ENCODE peak calls at places on chromosome 20, in eight cellular contexts. One of them, this sample, is unnamed.

GRCh38 chr20:7272512-7272911 is 505.0 kb downstream of the BMP2 start:
- DNase-seq in coronary artery: no peak
- DNase-seq in astrocyte of the spinal cord: peak; percentile 21
- DNase-seq in body of pancreas: no peak
- DNase-seq in GM12865: no peak
- DNase-seq in bronchial epithelial cell: peak; percentile 13
- DNase-seq in CD4-positive, alpha-beta memory T cell: no peak
- DNase-seq in fibroblast of villous mesenchyme: peak; percentile 10
- DNase-seq in this sample: no peak

GRCh38 chr20:43507150-43508080 is at the start of gene L3MBTL1:
- DNase-seq in CD4-positive, alpha-beta memory T cell: no peak
- DNase-seq in bronchial epithelial cell: peak; percentile 49
- DNase-seq in GM12865: peak; percentile 31
- DNase-seq in astrocyte of the spinal cord: peak; percentile 32
- DNase-seq in coronary artery: no peak
- DNase-seq in body of pancreas: peak; percentile 58
- DNase-seq in fibroblast of villous mesenchyme: peak; percentile 33
- DNase-seq in this sample: no peak

GRCh38 chr20:9517297-9518134 is 3.1 kb downstream of the LAMP5 start:
- DNase-seq in bronchial epithelial cell: no peak
- DNase-seq in body of pancreas: no peak
- DNase-seq in astrocyte of the spinal cord: no peak
- DNase-seq in fibroblast of villous mesenchyme: no peak
- DNase-seq in coronary artery: no peak
- DNase-seq in GM12865: no peak
- DNase-seq in CD4-positive, alpha-beta memory T cell: no peak
- DNase-seq in this sample: no peak

GRCh38 chr20:21575167-21575566 is 61.3 kb upstream of the NKX2-2 start:
- DNase-seq in fibroblast of villous mesenchyme: no peak
- DNase-seq in CD4-positive, alpha-beta memory T cell: no peak
- DNase-seq in astrocyte of the spinal cord: no peak
- DNase-seq in GM12865: no peak
- DNase-seq in body of pancreas: no peak
- DNase-seq in bronchial epithelial cell: no peak
- DNase-seq in coronary artery: no peak
- DNase-seq in this sample: no peak

GRCh38 chr20:45010399-45010828 is 44.1 kb downstream of the STK4 start:
- DNase-seq in CD4-positive, alpha-beta memory T cell: no peak
- DNase-seq in body of pancreas: no peak
- DNase-seq in GM12865: no peak
- DNase-seq in bronchial epithelial cell: peak; percentile 70
- DNase-seq in coronary artery: no peak
- DNase-seq in fibroblast of villous mesenchyme: peak; percentile 54
- DNase-seq in astrocyte of the spinal cord: peak; percentile 30
- DNase-seq in this sample: no peak

GRCh38 chr20:63176448-63177133 is 39.3 kb downstream of the YTHDF1 start:
- DNase-seq in fibroblast of villous mesenchyme: no peak
- DNase-seq in body of pancreas: no peak
- DNase-seq in astrocyte of the spinal cord: no peak
- DNase-seq in coronary artery: no peak
- DNase-seq in CD4-positive, alpha-beta memory T cell: no peak
- DNase-seq in GM12865: no peak
- DNase-seq in bronchial epithelial cell: no peak
- DNase-seq in this sample: no peak

GRCh38 chr20:24163501-24163900 is 174.9 kb upstream of the GGTLC1 start:
- DNase-seq in bronchial epithelial cell: peak; percentile 63
- DNase-seq in body of pancreas: no peak
- DNase-seq in CD4-positive, alpha-beta memory T cell: no peak
- DNase-seq in fibroblast of villous mesenchyme: no peak
- DNase-seq in GM12865: no peak
- DNase-seq in astrocyte of the spinal cord: peak; percentile 10
- DNase-seq in coronary artery: no peak
- DNase-seq in this sample: no peak

GRCh38 chr20:10466325-10466724 is 31.2 kb downstream of the SLX4IP start:
- DNase-seq in fibroblast of villous mesenchyme: no peak
- DNase-seq in GM12865: no peak
- DNase-seq in CD4-positive, alpha-beta memory T cell: no peak
- DNase-seq in astrocyte of the spinal cord: peak; percentile 26
- DNase-seq in coronary artery: no peak
- DNase-seq in body of pancreas: no peak
- DNase-seq in bronchial epithelial cell: no peak
- DNase-seq in this sample: no peak

GRCh38 chr20:40670251-40670650 is 18.8 kb downstream of the MAFB start:
- DNase-seq in fibroblast of villous mesenchyme: no peak
- DNase-seq in astrocyte of the spinal cord: no peak
- DNase-seq in CD4-positive, alpha-beta memory T cell: no peak
- DNase-seq in bronchial epithelial cell: no peak
- DNase-seq in coronary artery: no peak
- DNase-seq in body of pancreas: no peak
- DNase-seq in GM12865: no peak
- DNase-seq in this sample: no peak

GRCh38 chr20:19012671-19013070 is 199.1 kb downstream of the SCP2D1 start:
- DNase-seq in body of pancreas: no peak
- DNase-seq in coronary artery: peak; percentile 57
- DNase-seq in CD4-positive, alpha-beta memory T cell: no peak
- DNase-seq in bronchial epithelial cell: peak; percentile 7
- DNase-seq in GM12865: no peak
- DNase-seq in fibroblast of villous mesenchyme: peak; percentile 24
- DNase-seq in astrocyte of the spinal cord: no peak
- DNase-seq in this sample: no peak

GRCh38 chr20:51077601-51078000 is 54.7 kb upstream of the KCNG1 start:
- DNase-seq in body of pancreas: no peak
- DNase-seq in CD4-positive, alpha-beta memory T cell: no peak
- DNase-seq in coronary artery: no peak
- DNase-seq in fibroblast of villous mesenchyme: no peak
- DNase-seq in bronchial epithelial cell: no peak
- DNase-seq in astrocyte of the spinal cord: no peak
- DNase-seq in GM12865: no peak
- DNase-seq in this sample: no peak

GRCh38 chr20:3248993-3249347 is 10.0 kb upstream of the SLC4A11 start:
- DNase-seq in astrocyte of the spinal cord: no peak
- DNase-seq in bronchial epithelial cell: no peak
- DNase-seq in fibroblast of villous mesenchyme: no peak
- DNase-seq in body of pancreas: no peak
- DNase-seq in CD4-positive, alpha-beta memory T cell: no peak
- DNase-seq in coronary artery: no peak
- DNase-seq in GM12865: no peak
- DNase-seq in this sample: no peak
- H3K4me3 ChIP-seq in astrocyte of the spinal cord: peak overlapping the region; percentile 20
- H3K4me3 ChIP-seq in bronchial epithelial cell: no peak overlapping the region
- H3K4me3 ChIP-seq in fibroblast of villous mesenchyme: peak overlapping the region; percentile 42
- H3K4me3 ChIP-seq in body of pancreas: no peak overlapping the region
- H3K4me3 ChIP-seq in CD4-positive, alpha-beta memory T cell: no peak overlapping the region
- H3K4me3 ChIP-seq in coronary artery: peak overlapping the region; percentile 56
- H3K4me3 ChIP-seq in GM12865: no peak overlapping the region
- H3K4me3 ChIP-seq in this sample: no peak overlapping the region

DNA sequence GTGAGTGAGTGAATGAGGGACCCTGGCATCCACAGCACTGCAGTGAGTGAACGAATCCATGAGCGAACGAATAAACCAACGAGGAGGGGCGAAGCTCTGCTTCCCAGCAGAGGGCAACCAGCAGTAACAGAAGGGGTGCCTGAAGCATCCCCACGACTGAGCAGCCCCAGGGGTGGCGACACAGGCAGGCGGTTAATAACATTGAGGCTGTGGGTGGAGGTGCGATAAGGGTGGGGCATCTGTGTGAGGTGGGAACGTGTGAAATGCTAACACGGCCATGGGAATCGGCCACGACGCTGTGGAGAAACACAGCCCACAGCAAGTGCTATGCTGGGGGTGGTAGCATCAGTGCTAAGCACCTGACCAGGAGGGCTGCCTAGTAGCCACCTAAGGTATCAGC is 75.9 kb downstream of the TAF4 start:
- DNase-seq in coronary artery: no peak
- DNase-seq in GM12865: no peak
- DNase-seq in body of pancreas: no peak
- DNase-seq in fibroblast of villous mesenchyme: no peak
- DNase-seq in CD4-positive, alpha-beta memory T cell: no peak
- DNase-seq in bronchial epithelial cell: no peak
- DNase-seq in astrocyte of the spinal cord: no peak
- DNase-seq in this sample: no peak
- H3K4me3 ChIP-seq in coronary artery: no peak overlapping the region
- H3K4me3 ChIP-seq in GM12865: no peak overlapping the region
- H3K4me3 ChIP-seq in body of pancreas: no peak overlapping the region
- H3K4me3 ChIP-seq in fibroblast of villous mesenchyme: no peak overlapping the region
- H3K4me3 ChIP-seq in CD4-positive, alpha-beta memory T cell: no peak overlapping the region
- H3K4me3 ChIP-seq in bronchial epithelial cell: no peak overlapping the region
- H3K4me3 ChIP-seq in astrocyte of the spinal cord: no peak overlapping the region
- H3K4me3 ChIP-seq in this sample: no peak overlapping the region

GRCh38 chr20:1945134-1945618 is 48.7 kb downstream of the PDYN start:
- DNase-seq in CD4-positive, alpha-beta memory T cell: no peak
- DNase-seq in fibroblast of villous mesenchyme: peak; percentile 66
- DNase-seq in GM12865: no peak
- DNase-seq in bronchial epithelial cell: no peak
- DNase-seq in astrocyte of the spinal cord: no peak
- DNase-seq in body of pancreas: peak; percentile 65
- DNase-seq in coronary artery: peak; percentile 83
- DNase-seq in this sample: no peak

GRCh38 chr20:1946442-1946761 is 47.5 kb downstream of the PDYN start:
- DNase-seq in coronary artery: no peak
- DNase-seq in CD4-positive, alpha-beta memory T cell: no peak
- DNase-seq in astrocyte of the spinal cord: no peak
- DNase-seq in GM12865: no peak
- DNase-seq in fibroblast of villous mesenchyme: no peak
- DNase-seq in bronchial epithelial cell: no peak
- DNase-seq in body of pancreas: no peak
- DNase-seq in this sample: no peak

GRCh38 chr20:1947535-1947846 is 46.4 kb downstream of the PDYN start:
- DNase-seq in bronchial epithelial cell: no peak
- DNase-seq in astrocyte of the spinal cord: no peak
- DNase-seq in CD4-positive, alpha-beta memory T cell: no peak
- DNase-seq in fibroblast of villous mesenchyme: no peak
- DNase-seq in GM12865: no peak
- DNase-seq in body of pancreas: no peak
- DNase-seq in coronary artery: no peak
- DNase-seq in this sample: no peak

GRCh38 chr20:1945660-1946059 is 48.2 kb downstream of the PDYN start:
- DNase-seq in astrocyte of the spinal cord: no peak
- DNase-seq in CD4-positive, alpha-beta memory T cell: no peak
- DNase-seq in bronchial epithelial cell: no peak
- DNase-seq in fibroblast of villous mesenchyme: no peak
- DNase-seq in coronary artery: no peak
- DNase-seq in GM12865: no peak
- DNase-seq in body of pancreas: no peak
- DNase-seq in this sample: no peak

DNA sequence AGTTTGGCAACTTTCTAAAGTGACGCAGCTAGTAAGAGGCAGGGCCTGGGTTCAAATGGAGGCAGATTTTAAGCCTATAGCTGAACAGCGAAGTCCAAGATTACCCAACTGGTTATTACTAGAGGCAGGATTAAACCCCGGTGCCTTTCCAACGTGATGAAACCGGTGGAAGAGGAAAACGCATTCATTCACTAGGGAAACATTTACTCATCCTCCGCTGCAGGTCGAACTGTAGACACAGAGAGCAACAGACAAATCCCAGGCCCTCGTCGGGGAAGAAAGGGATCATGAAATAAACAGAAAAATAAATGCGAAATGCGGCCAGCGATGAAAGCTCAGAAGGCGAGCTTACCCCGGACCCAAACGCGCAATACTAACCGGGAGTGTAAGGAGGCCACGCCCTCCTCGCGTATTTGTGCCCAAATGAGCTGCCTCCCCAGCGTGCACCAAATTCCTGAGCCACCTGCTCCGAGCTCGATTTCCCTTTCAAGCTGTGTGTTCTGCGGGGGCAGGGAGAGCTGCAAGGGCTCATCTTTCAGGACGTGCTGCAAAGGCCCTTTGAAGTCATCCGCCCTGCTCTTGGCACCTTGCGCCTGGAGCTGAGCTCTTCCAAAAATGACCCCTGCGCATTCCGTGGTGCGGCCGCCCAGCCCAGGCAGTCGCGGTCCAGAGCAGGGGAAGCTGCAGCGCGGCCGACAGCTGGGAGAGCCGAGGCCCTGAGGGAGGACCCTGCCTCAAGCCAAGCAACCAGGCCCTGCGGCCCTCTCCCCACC is 46.9 kb downstream of the PDYN start:
- DNase-seq in astrocyte of the spinal cord: no peak
- DNase-seq in body of pancreas: peak; percentile 41
- DNase-seq in CD4-positive, alpha-beta memory T cell: no peak
- DNase-seq in coronary artery: no peak
- DNase-seq in fibroblast of villous mesenchyme: peak; percentile 39
- DNase-seq in GM12865: no peak
- DNase-seq in bronchial epithelial cell: peak; percentile 71
- DNase-seq in this sample: no peak
- H3K4me3 ChIP-seq in astrocyte of the spinal cord: no peak overlapping the region
- H3K4me3 ChIP-seq in body of pancreas: no peak overlapping the region
- H3K4me3 ChIP-seq in CD4-positive, alpha-beta memory T cell: no peak overlapping the region
- H3K4me3 ChIP-seq in coronary artery: peak overlapping the region; percentile 32
- H3K4me3 ChIP-seq in fibroblast of villous mesenchyme: no peak overlapping the region
- H3K4me3 ChIP-seq in GM12865: no peak overlapping the region
- H3K4me3 ChIP-seq in bronchial epithelial cell: peak overlapping the region; percentile 1
- H3K4me3 ChIP-seq in this sample: no peak overlapping the region

GRCh38 chr20:58749098-58749766 is 56.6 kb downstream of the NPEPL1 start:
- DNase-seq in CD4-positive, alpha-beta memory T cell: no peak
- DNase-seq in bronchial epithelial cell: no peak
- DNase-seq in astrocyte of the spinal cord: no peak
- DNase-seq in fibroblast of villous mesenchyme: no peak
- DNase-seq in body of pancreas: no peak
- DNase-seq in coronary artery: no peak
- DNase-seq in GM12865: no peak
- DNase-seq in this sample: no peak
- H3K4me3 ChIP-seq in CD4-positive, alpha-beta memory T cell: no peak overlapping the region
- H3K4me3 ChIP-seq in bronchial epithelial cell: no peak overlapping the region
- H3K4me3 ChIP-seq in astrocyte of the spinal cord: no peak overlapping the region
- H3K4me3 ChIP-seq in fibroblast of villous mesenchyme: no peak overlapping the region
- H3K4me3 ChIP-seq in body of pancreas: no peak overlapping the region
- H3K4me3 ChIP-seq in coronary artery: no peak overlapping the region
- H3K4me3 ChIP-seq in GM12865: no peak overlapping the region
- H3K4me3 ChIP-seq in this sample: no peak overlapping the region